ENCODE peak calls at places on chromosomes 13 and 19, in seven cellular contexts. M is IMR-90, G is mesenchymal stem cell, F is neuronal stem cell, X is H9, E is mesendoderm, Y is H1. D is an unnamed sample.
A peak's percentile ranks its signal among the peaks of the same experiment; 100 is the strongest.

GRCh38 chr13:35208587-35208986 is 266.5 kb downstream of the NBEA start:
- DNase-seq in Y (no peak), F (no peak), E (no peak), G (no peak), M (no peak), X (no peak), D (no peak)

GRCh38 chr13:39481493-39481892 is 121.5 kb downstream of the LHFPL6 start:
- DNase-seq in Y (no peak), G (no peak), F (no peak), X (no peak), M (no peak), E (no peak), D (no peak)

GRCh38 chr13:109869312-109870237 is 83.2 kb upstream of the IRS2 start:
- DNase-seq in Y (no peak), X (peak; percentile 59), M (peak; percentile 44), E (peak; percentile 47), F (no peak), G (no peak), D (peak; percentile 94)

GRCh38 chr19:33192010-33192409 is 2.1 kb upstream of the LRP3 start:
- DNase-seq in X (no peak), M (no peak), G (no peak), E (peak; percentile 19), Y (peak; percentile 74), F (no peak), D (no peak)

GRCh38 chr19:34178276-34178614 is 5.9 kb downstream of the LSM14A start:
- DNase-seq in F (no peak), Y (no peak), X (no peak), M (no peak), E (no peak), G (no peak), D (no peak)

GRCh38 chr19:50315773-50316448 is 13.3 kb downstream of the KCNC3 start:
- DNase-seq in F (no peak), Y (peak; percentile 83), X (peak; percentile 84), E (peak; percentile 92), G (no peak), M (no peak), D (no peak)

GRCh38 chr13:73303858-73304257 is 245.1 kb downstream of the KLF5 start:
- DNase-seq in M (peak; percentile 75), E (peak; percentile 67), X (peak; percentile 29), G (no peak), F (no peak), Y (no peak), D (no peak)

GRCh38 chr19:2039959-2040646 is 10.9 kb downstream of the MKNK2 start:
- DNase-seq in Y (no peak), M (no peak), X (no peak), E (no peak), F (no peak), G (no peak), D (no peak)

GRCh38 chr19:51572908-51573307 is 1.8 kb downstream of the ZNF175 start:
- DNase-seq in E (no peak), F (no peak), G (peak; percentile 78), Y (no peak), X (no peak), M (peak; percentile 90), D (no peak)

GRCh38 chr19:23482829-23483228 is 87.6 kb upstream of the ZNF91 start:
- DNase-seq in F (no peak), G (no peak), M (no peak), X (no peak), E (no peak), Y (no peak), D (no peak)

GRCh38 chr13:69970521-69970920 is 137.1 kb upstream of the ATXN8OS start:
- DNase-seq in Y (no peak), E (peak; percentile 84), G (peak; percentile 85), F (no peak), M (no peak), X (peak; percentile 26), D (peak; percentile 24)

GRCh38 chr13:43879323-43880181 is at the start of the genes CCDC122 and LACC1:
- DNase-seq in G (peak; percentile 92), M (peak; percentile 84), F (peak; percentile 62), Y (peak; percentile 87), E (peak; percentile 89), X (peak; percentile 78), D (peak; percentile 95)

DNA sequence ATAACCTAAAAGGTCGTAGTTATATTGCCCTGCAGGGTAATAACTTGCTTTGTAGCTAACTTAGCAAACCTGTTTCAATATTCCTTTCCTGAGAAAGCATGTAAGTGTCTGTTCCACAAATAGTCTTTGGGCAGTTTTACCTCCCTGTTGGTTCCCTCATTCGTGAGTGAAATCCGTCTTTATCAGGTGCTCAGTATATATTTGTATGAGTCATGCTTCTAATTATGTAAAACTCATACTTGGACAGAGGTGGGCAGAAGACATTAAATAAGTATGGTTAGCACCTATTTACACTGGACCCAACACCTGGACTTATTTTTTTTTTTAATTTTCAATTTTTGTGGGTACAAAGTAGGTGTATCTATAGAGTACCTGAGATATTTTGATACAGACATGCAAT is 44.9 kb upstream of the MEDAG start:
- DNase-seq in F (no peak), X (no peak), Y (no peak), M (no peak), E (no peak), G (no peak), D (no peak)
- H3K18ac ChIP-seq in F (no peak overlapping the region), X (no peak overlapping the region), Y (no peak overlapping the region), M (no peak overlapping the region), E (no peak overlapping the region), G (no peak overlapping the region), D (no peak overlapping the region)

DNA sequence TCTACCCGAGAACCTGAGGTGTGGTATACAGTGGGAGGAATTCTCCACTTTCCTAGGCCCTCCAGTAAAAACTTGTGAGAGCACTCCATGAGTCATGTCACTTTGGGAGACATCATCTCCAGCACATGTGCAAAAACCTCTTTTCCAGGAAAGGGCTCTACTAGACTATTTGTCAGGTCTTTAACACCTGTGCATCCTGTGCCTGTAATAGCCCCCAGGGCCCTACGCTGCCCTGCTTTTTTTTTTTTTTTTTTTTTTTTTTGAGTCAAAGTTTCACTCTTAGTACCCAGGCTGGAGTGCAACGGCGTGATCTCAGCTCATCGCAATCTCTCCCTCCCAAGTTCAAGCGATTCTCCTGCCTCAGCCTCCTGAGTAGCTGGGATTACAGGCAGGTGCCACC is 1.7 kb upstream of the ERVV-1 start:
- DNase-seq in F (no peak), G (no peak), M (no peak), Y (no peak), X (no peak), E (no peak), D (peak; percentile 87)
- H3K18ac ChIP-seq in F (no peak overlapping the region), G (no peak overlapping the region), M (no peak overlapping the region), Y (no peak overlapping the region), X (no peak overlapping the region), E (no peak overlapping the region), D (no peak overlapping the region)

DNA sequence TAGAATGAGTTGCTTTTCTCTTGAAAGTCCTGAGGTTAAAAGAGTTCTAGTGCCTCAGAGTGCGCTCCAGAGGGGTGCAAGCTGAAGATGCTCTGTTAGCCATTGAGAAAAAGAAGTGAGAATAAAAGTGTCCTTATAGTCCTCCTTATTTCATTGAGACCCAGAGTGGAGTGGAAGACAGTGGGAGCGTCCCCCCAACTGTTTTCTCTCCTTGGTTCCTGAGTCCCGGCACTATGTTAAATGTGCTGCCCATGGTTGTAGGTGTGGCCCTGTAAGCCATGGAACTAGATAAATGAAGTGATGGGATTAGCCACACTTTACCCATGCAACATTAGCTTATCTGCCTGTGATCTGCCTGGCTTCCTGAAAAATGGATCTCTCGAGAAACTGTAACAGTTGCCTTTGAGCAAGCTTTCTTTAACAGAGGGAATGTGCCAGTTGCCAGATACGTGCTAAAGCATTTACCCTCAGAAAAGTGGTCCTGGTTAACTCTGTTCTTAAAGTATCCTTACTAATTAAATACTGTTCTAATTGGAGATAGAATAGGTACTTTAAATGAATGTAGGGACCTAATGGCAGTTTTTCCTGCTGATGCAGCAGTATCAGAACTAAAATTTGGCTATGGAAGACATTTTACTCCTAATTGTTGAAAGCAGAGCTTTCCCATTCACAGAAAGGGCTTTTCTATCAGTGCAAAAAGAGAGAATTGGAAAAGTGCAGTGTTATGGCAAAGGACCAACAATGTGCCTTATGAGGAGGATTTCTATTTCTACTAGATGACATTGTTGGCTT is 21.4 kb upstream of the PSG9 start:
- DNase-seq in Y (peak; percentile 45), M (no peak), X (no peak), F (peak; percentile 5), G (peak; percentile 3), E (peak; percentile 33), D (no peak)
- H3K18ac ChIP-seq in Y (no peak overlapping the region), M (no peak overlapping the region), X (no peak overlapping the region), F (no peak overlapping the region), G (no peak overlapping the region), E (no peak overlapping the region), D (no peak overlapping the region)

GRCh38 chr13:36880961-36881360 is 39.1 kb downstream of the SMAD9 start:
- DNase-seq in X (no peak), M (peak; percentile 15), F (no peak), G (no peak), E (no peak), Y (no peak), D (no peak)
- H3K18ac ChIP-seq in X (no peak overlapping the region), M (no peak overlapping the region), F (no peak overlapping the region), G (no peak overlapping the region), E (no peak overlapping the region), Y (no peak overlapping the region), D (no peak overlapping the region)

GRCh38 chr13:93810264-93810663 is 583.7 kb downstream of the GPC6 start:
- DNase-seq in Y (no peak), X (no peak), G (no peak), F (no peak), M (no peak), E (no peak), D (no peak)
- H3K18ac ChIP-seq in Y (no peak overlapping the region), X (no peak overlapping the region), G (no peak overlapping the region), F (no peak overlapping the region), M (no peak overlapping the region), E (no peak overlapping the region), D (no peak overlapping the region)

GRCh38 chr13:32911506-32911905 is 104.7 kb upstream of the KL start:
- DNase-seq in E (peak; percentile 76), X (peak; percentile 70), Y (no peak), M (peak; percentile 57), F (peak; percentile 9), G (peak; percentile 63), D (peak; percentile 19)

GRCh38 chr13:32914686-32915085 is 101.5 kb upstream of the KL start:
- DNase-seq in E (no peak), X (no peak), F (no peak), Y (no peak), M (no peak), G (no peak), D (no peak)

DNA sequence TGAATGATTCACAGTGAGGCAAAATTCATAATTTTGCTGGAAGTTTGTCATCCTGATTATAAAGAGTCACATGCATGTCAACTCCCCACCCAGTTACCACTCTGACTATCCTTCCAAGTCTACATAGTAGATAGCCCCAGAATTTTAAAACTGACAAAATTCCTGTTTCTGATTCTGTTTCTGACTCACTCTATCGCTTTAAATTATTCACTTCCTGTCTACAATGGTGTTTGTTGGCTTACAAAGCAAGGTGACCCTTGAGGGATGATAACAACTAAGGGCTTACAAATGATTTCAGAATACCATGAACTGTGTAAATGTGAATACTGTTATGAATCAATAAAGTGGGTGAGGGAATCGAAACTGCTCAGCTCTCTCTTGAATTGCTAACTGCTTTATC is 98.7 kb upstream of the KL start:
- DNase-seq in F (no peak), G (no peak), M (peak; percentile 32), X (no peak), Y (no peak), E (no peak), D (no peak)
- H3K18ac ChIP-seq in F (no peak overlapping the region), G (no peak overlapping the region), M (no peak overlapping the region), X (no peak overlapping the region), Y (no peak overlapping the region), E (no peak overlapping the region), D (no peak overlapping the region)